ENCODE peak calls at places on chromosome 14, in ten cellular contexts. One of them, this sample, is unnamed.

GRCh38 chr14:52950410-52950897 is 396 bp downstream of the FERMT2 start:
- DNase-seq in heart left ventricle: peak
- DNase-seq in Peyer's patch: peak
- DNase-seq in adrenal gland: peak
- DNase-seq in NB4: peak
- DNase-seq in body of pancreas: peak
- DNase-seq in H54: peak
- DNase-seq in suprapubic skin: peak
- DNase-seq in transverse colon: peak
- DNase-seq in A549: peak
- DNase-seq in this sample: no peak

GRCh38 chr14:102774391-102775153 is 2.7 kb upstream of the TRAF3 start:
- DNase-seq in body of pancreas: peak
- DNase-seq in adrenal gland: peak
- DNase-seq in Peyer's patch: peak
- DNase-seq in transverse colon: peak
- DNase-seq in NB4: peak
- DNase-seq in heart left ventricle: no peak
- DNase-seq in suprapubic skin: no peak
- DNase-seq in A549: peak
- DNase-seq in H54: peak
- DNase-seq in this sample: peak

GRCh38 chr14:85423889-85424288 is 106.1 kb upstream of the FLRT2 start:
- DNase-seq in suprapubic skin: no peak
- DNase-seq in adrenal gland: no peak
- DNase-seq in NB4: no peak
- DNase-seq in A549: no peak
- DNase-seq in heart left ventricle: no peak
- DNase-seq in body of pancreas: no peak
- DNase-seq in H54: no peak
- DNase-seq in transverse colon: no peak
- DNase-seq in Peyer's patch: no peak
- DNase-seq in this sample: no peak

GRCh38 chr14:79332504-79333197 is 878.7 kb downstream of the DIO2 start:
- DNase-seq in NB4: no peak
- DNase-seq in body of pancreas: no peak
- DNase-seq in suprapubic skin: no peak
- DNase-seq in Peyer's patch: no peak
- DNase-seq in heart left ventricle: no peak
- DNase-seq in adrenal gland: no peak
- DNase-seq in transverse colon: no peak
- DNase-seq in H54: no peak
- DNase-seq in A549: no peak
- DNase-seq in this sample: no peak

GRCh38 chr14:34212574-34212973 is 249.5 kb downstream of the SPTSSA start:
- DNase-seq in transverse colon: no peak
- DNase-seq in heart left ventricle: no peak
- DNase-seq in adrenal gland: no peak
- DNase-seq in body of pancreas: no peak
- DNase-seq in NB4: no peak
- DNase-seq in suprapubic skin: no peak
- DNase-seq in A549: no peak
- DNase-seq in H54: no peak
- DNase-seq in Peyer's patch: no peak
- DNase-seq in this sample: no peak

GRCh38 chr14:72513994-72514659 is 379.8 kb downstream of the DPF3 start:
- DNase-seq in H54: peak
- DNase-seq in A549: peak
- DNase-seq in heart left ventricle: no peak
- DNase-seq in suprapubic skin: no peak
- DNase-seq in body of pancreas: no peak
- DNase-seq in adrenal gland: no peak
- DNase-seq in transverse colon: no peak
- DNase-seq in Peyer's patch: no peak
- DNase-seq in NB4: peak
- DNase-seq in this sample: peak

GRCh38 chr14:61380984-61381383 is 59.6 kb downstream of the PRKCH start:
- DNase-seq in NB4: no peak
- DNase-seq in body of pancreas: no peak
- DNase-seq in transverse colon: no peak
- DNase-seq in adrenal gland: no peak
- DNase-seq in A549: no peak
- DNase-seq in Peyer's patch: no peak
- DNase-seq in H54: no peak
- DNase-seq in heart left ventricle: no peak
- DNase-seq in suprapubic skin: no peak
- DNase-seq in this sample: no peak

GRCh38 chr14:68546839-68547238 is 246.0 kb downstream of the ZFP36L1 start:
- DNase-seq in transverse colon: no peak
- DNase-seq in heart left ventricle: no peak
- DNase-seq in body of pancreas: no peak
- DNase-seq in A549: no peak
- DNase-seq in adrenal gland: no peak
- DNase-seq in NB4: no peak
- DNase-seq in suprapubic skin: no peak
- DNase-seq in H54: no peak
- DNase-seq in Peyer's patch: no peak
- DNase-seq in this sample: no peak

GRCh38 chr14:39469094-39469710 is 37.0 kb upstream of the FBXO33 start:
- DNase-seq in adrenal gland: no peak
- DNase-seq in suprapubic skin: no peak
- DNase-seq in A549: no peak
- DNase-seq in heart left ventricle: no peak
- DNase-seq in body of pancreas: no peak
- DNase-seq in Peyer's patch: no peak
- DNase-seq in NB4: peak
- DNase-seq in H54: no peak
- DNase-seq in transverse colon: peak
- DNase-seq in this sample: peak

DNA sequence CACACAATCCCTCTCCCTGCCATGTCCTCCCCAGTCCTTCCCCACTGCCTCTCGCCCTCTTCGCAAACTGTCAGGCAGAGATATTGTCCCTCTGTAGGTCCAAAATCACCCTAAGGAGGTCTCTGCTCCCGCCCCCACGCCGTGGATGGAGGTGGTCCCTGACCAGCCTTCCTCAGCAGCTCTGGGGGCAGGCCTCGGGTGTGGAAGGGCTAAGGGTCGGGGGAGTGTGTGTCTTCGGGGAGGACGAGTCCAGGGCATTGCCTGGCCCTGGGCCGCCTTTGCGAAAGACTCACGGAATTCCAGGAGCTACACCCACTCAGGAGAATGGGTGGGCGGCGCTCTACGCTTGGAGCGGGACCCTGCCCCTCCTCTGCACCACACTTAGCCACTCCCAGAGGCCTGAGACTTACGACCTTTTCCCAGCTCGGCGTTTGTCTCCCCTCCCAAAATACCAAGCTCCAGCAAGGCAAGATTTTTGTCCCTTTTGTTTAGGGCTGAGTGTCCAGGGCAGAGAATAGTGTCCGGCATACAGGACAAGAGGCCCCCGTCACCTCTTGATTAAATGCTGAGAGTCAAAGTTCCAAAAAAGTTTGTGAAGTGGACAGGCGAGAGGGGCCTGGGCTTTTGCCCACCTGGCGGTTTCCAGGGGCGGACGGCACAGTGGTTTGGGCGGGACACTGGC is 881 bp downstream of the PYGL start:
- DNase-seq in A549: peak
- DNase-seq in heart left ventricle: peak
- DNase-seq in NB4: peak
- DNase-seq in H54: peak
- DNase-seq in Peyer's patch: peak
- DNase-seq in adrenal gland: peak
- DNase-seq in body of pancreas: peak
- DNase-seq in suprapubic skin: peak
- DNase-seq in transverse colon: peak
- DNase-seq in this sample: no peak
- TF ChIP-seq POLR2A in A549: no peak
- TF ChIP-seq POLR2A in heart left ventricle: no peak
- TF ChIP-seq POLR2A in NB4: peak
- TF ChIP-seq POLR2A in H54: no peak
- TF ChIP-seq POLR2A in Peyer's patch: no peak
- TF ChIP-seq POLR2A in adrenal gland: no peak
- TF ChIP-seq POLR2A in body of pancreas: no peak
- TF ChIP-seq POLR2A in suprapubic skin: no peak
- TF ChIP-seq POLR2A in transverse colon: no peak
- TF ChIP-seq POLR2A in this sample: no peak

GRCh38 chr14:100709956-100710284 is 16.8 kb upstream of the DLK1 start:
- DNase-seq in A549: no peak
- DNase-seq in suprapubic skin: no peak
- DNase-seq in heart left ventricle: no peak
- DNase-seq in transverse colon: no peak
- DNase-seq in body of pancreas: no peak
- DNase-seq in adrenal gland: no peak
- DNase-seq in Peyer's patch: no peak
- DNase-seq in NB4: no peak
- DNase-seq in H54: no peak
- DNase-seq in this sample: no peak

GRCh38 chr14:100709252-100709955 is 17.3 kb upstream of the DLK1 start:
- DNase-seq in Peyer's patch: peak
- DNase-seq in A549: peak
- DNase-seq in suprapubic skin: no peak
- DNase-seq in heart left ventricle: no peak
- DNase-seq in adrenal gland: peak
- DNase-seq in H54: no peak
- DNase-seq in body of pancreas: no peak
- DNase-seq in NB4: no peak
- DNase-seq in transverse colon: no peak
- DNase-seq in this sample: peak

GRCh38 chr14:100706860-100707259 is 19.8 kb upstream of the DLK1 start:
- DNase-seq in NB4: no peak
- DNase-seq in A549: no peak
- DNase-seq in heart left ventricle: no peak
- DNase-seq in body of pancreas: no peak
- DNase-seq in Peyer's patch: no peak
- DNase-seq in adrenal gland: no peak
- DNase-seq in suprapubic skin: no peak
- DNase-seq in H54: no peak
- DNase-seq in transverse colon: no peak
- DNase-seq in this sample: no peak

GRCh38 chr14:100710391-100711116 is 16.1 kb upstream of the DLK1 start:
- DNase-seq in NB4: peak
- DNase-seq in A549: no peak
- DNase-seq in transverse colon: no peak
- DNase-seq in body of pancreas: no peak
- DNase-seq in suprapubic skin: no peak
- DNase-seq in Peyer's patch: no peak
- DNase-seq in adrenal gland: peak
- DNase-seq in heart left ventricle: no peak
- DNase-seq in H54: no peak
- DNase-seq in this sample: no peak

DNA sequence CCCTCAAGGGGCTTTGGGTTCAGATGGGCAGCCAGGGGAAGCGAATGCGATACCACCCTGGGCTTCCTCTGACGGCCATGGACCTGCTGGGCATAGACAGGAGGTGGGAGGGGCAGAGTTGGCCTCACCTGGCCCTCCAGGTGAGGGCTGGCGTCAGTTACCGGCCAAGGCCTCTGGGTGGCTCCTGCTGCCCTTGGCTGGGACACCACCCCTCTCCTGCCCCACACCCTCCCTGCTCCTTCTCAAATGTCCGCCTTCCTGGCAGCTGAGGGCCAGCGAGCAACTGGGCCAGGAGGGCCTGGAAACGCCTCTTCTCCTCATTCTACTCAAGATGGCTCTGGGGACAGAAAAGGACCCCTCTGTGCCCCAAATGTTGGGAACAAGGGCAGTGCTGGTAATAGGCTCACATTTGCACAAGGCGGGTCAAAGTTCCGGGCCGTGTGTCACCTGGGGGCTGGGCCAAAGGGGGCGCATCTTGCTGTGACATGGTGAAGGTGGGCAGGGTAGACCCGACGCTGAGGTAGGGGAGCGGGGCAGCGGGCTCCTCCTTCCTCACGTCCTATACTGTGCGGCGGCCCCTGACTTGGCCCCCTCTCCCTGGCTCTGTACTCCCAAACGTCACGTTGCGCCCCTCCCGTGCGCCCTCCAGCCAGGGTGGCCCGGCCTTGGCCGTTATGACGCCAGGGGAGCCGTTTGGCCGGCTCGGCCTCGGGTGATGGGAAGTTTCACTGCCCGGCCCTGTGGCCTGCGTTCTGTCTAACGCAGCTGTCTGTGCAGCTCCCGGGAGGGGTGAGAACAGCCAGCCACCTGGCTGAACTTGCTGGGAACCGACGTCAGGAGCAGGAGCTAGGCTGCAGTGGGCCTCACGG is 18.1 kb upstream of the DLK1 start:
- DNase-seq in H54: no peak
- DNase-seq in suprapubic skin: no peak
- DNase-seq in body of pancreas: peak
- DNase-seq in transverse colon: peak
- DNase-seq in Peyer's patch: peak
- DNase-seq in NB4: no peak
- DNase-seq in A549: no peak
- DNase-seq in heart left ventricle: peak
- DNase-seq in adrenal gland: peak
- DNase-seq in this sample: no peak
- TF ChIP-seq POLR2A in H54: no peak
- TF ChIP-seq POLR2A in suprapubic skin: no peak
- TF ChIP-seq POLR2A in body of pancreas: peak
- TF ChIP-seq POLR2A in transverse colon: no peak
- TF ChIP-seq POLR2A in Peyer's patch: no peak
- TF ChIP-seq POLR2A in NB4: no peak
- TF ChIP-seq POLR2A in A549: no peak
- TF ChIP-seq POLR2A in heart left ventricle: no peak
- TF ChIP-seq POLR2A in adrenal gland: no peak
- TF ChIP-seq POLR2A in this sample: no peak

GRCh38 chr14:75282166-75282547 is 3.5 kb downstream of the FOS start:
- DNase-seq in transverse colon: peak
- DNase-seq in NB4: no peak
- DNase-seq in heart left ventricle: no peak
- DNase-seq in A549: no peak
- DNase-seq in H54: no peak
- DNase-seq in body of pancreas: no peak
- DNase-seq in Peyer's patch: no peak
- DNase-seq in adrenal gland: no peak
- DNase-seq in suprapubic skin: no peak
- DNase-seq in this sample: peak
- TF ChIP-seq POLR2A in transverse colon: no peak
- TF ChIP-seq POLR2A in NB4: no peak
- TF ChIP-seq POLR2A in heart left ventricle: no peak
- TF ChIP-seq POLR2A in A549: no peak
- TF ChIP-seq POLR2A in H54: no peak
- TF ChIP-seq POLR2A in body of pancreas: no peak
- TF ChIP-seq POLR2A in Peyer's patch: peak
- TF ChIP-seq POLR2A in adrenal gland: peak
- TF ChIP-seq POLR2A in suprapubic skin: peak
- TF ChIP-seq POLR2A in this sample: no peak

DNA sequence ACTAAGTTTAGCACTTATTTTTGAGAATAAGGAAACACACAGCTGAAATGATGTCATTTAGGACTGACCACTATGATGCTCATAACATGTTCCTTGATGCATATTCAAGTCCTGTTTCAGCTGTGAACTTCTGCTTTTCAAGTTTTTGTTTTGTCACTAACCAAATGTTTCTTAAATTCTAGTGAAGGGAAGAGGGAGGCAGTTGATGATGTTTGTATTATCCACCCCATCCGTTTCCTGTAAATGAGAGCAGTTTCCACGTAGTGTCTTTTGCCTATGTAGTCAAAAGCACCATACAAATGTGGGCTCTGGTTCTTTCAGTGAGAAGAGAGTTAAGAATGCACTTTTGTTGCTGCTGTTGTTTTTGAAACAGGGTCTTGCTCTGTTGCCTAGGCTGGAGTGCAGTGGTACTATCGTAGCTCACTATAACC is 491.8 kb downstream of the PCNX1 start:
- DNase-seq in A549: no peak
- DNase-seq in NB4: peak
- DNase-seq in suprapubic skin: no peak
- DNase-seq in H54: no peak
- DNase-seq in heart left ventricle: no peak
- DNase-seq in transverse colon: no peak
- DNase-seq in body of pancreas: no peak
- DNase-seq in adrenal gland: no peak
- DNase-seq in Peyer's patch: no peak
- DNase-seq in this sample: peak
- TF ChIP-seq POLR2A in A549: no peak
- TF ChIP-seq POLR2A in NB4: no peak
- TF ChIP-seq POLR2A in suprapubic skin: no peak
- TF ChIP-seq POLR2A in H54: no peak
- TF ChIP-seq POLR2A in heart left ventricle: no peak
- TF ChIP-seq POLR2A in transverse colon: peak
- TF ChIP-seq POLR2A in body of pancreas: peak
- TF ChIP-seq POLR2A in adrenal gland: no peak
- TF ChIP-seq POLR2A in Peyer's patch: no peak
- TF ChIP-seq POLR2A in this sample: no peak

This sample was measured in erythroblast.